ENCODE peak calls at places on chromosomes 3 and 15, in four cellular contexts. A is IMR-90, M is K562, X is H1. E is an unnamed sample.

GRCh38 chr15:101250931-101251829 is 668 bp downstream of the CHSY1 start:
- DNase-seq in X (no peak), A (no peak), M (peak), E (no peak)

GRCh38 chr15:29571728-29572454 is 250.4 kb downstream of the TJP1 start:
- DNase-seq in A (no peak), X (no peak), M (peak), E (no peak)

GRCh38 chr3:156677120-156677479 is 2.7 kb downstream of the TIPARP start:
- DNase-seq in A (no peak), X (no peak), M (no peak), E (no peak)

GRCh38 chr3:141092663-141093062 is 41.5 kb downstream of the SPSB4 start:
- DNase-seq in A (no peak), X (no peak), M (no peak), E (no peak)

GRCh38 chr3:155325263-155325835 is 31.9 kb upstream of the STRIT1 start:
- DNase-seq in M (no peak), X (no peak), A (no peak), E (no peak)

GRCh38 chr3:153970735-153971347 is 150.3 kb upstream of the ARHGEF26 start:
- DNase-seq in M (no peak), X (no peak), A (peak), E (no peak)

GRCh38 chr3:137768361-137769320 is 4.5 kb downstream of the SOX14 start:
- DNase-seq in M (no peak), A (no peak), X (peak), E (no peak)

GRCh38 chr3:42079701-42080323 is 11.3 kb upstream of the TRAK1 start:
- DNase-seq in A (no peak), M (no peak), X (no peak), E (no peak)

GRCh38 chr3:130480736-130481135 is 36.2 kb upstream of the COL6A6 start:
- DNase-seq in A (peak), M (peak), X (no peak), E (no peak)

GRCh38 chr15:37125143-37125542 is 24.8 kb upstream of the MEIS2 start:
- DNase-seq in X (no peak), A (peak), M (no peak), E (no peak)

GRCh38 chr15:69044899-69045298 is 30.4 kb downstream of the NOX5 start:
- DNase-seq in X (peak), A (peak), M (no peak), E (no peak)

GRCh38 chr3:53618524-53618906 is 124.1 kb downstream of the CACNA1D start:
- DNase-seq in M (no peak), A (no peak), X (peak), E (no peak)

GRCh38 chr3:177281292-177281942 is 84.1 kb upstream of the TBL1XR1 start:
- DNase-seq in X (no peak), M (no peak), A (no peak), E (no peak)

GRCh38 chr15:71232411-71232810 is 117.1 kb downstream of the THSD4 start:
- DNase-seq in M (no peak), X (no peak), A (peak), E (no peak)

GRCh38 chr3:35965908-35966307 is 326.6 kb downstream of the ARPP21 start:
- DNase-seq in X (no peak), A (peak), M (no peak), E (no peak)

GRCh38 chr3:98805571-98805970 is 42.4 kb downstream of the ST3GAL6 start:
- DNase-seq in M (no peak), A (no peak), X (no peak), E (no peak)

GRCh38 chr3:174488527-174488926 is 370.6 kb upstream of the NAALADL2 start:
- DNase-seq in A (peak), X (no peak), M (no peak), E (no peak)

GRCh38 chr3:113844622-113845222 is 6.1 kb downstream of the GRAMD1C start:
- DNase-seq in A (peak), M (peak), X (no peak), E (no peak)

GRCh38 chr3:123842711-123843110 is 41.4 kb downstream of the MYLK start:
- DNase-seq in M (no peak), A (no peak), X (no peak), E (no peak)

GRCh38 chr3:58090351-58090750 is 82.1 kb downstream of the FLNB start:
- DNase-seq in M (no peak), A (peak), X (no peak), E (no peak)

GRCh38 chr15:90838066-90838465 is 30.3 kb upstream of the FURIN start:
- DNase-seq in X (no peak), M (no peak), A (no peak), E (no peak)

GRCh38 chr3:174198199-174198598 is 660.9 kb upstream of the NAALADL2 start:
- DNase-seq in M (no peak), A (peak), X (no peak), E (no peak)

DNA sequence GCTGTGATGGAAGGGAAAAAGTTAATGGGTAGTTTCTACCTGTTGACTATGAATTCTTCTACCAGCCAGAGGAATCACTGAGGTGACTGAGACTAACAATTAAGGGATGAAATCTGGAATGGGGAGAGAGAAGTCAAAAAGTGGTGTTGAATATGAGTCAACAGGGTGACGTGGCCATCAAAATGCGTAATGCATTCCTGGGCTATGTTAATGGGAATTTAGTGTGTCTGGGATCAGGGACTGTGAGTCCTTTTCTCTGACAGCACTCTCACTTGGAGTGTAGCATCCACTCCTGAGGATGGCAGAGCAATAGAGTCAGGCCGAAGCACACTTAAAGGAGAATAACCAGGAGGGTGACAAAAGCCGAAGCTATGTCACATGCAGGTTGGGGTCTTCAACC is 60.4 kb downstream of the MESD start:
- DNase-seq in M (no peak), A (peak), X (no peak), E (no peak)
- TF ChIP-seq CHD1 in M (no peak), A (no peak), X (no peak), E (no peak)

GRCh38 chr3:133136114-133137041 is 98.2 kb downstream of the TMEM108 start:
- DNase-seq in X (no peak), A (no peak), M (no peak), E (peak)
- TF ChIP-seq CHD1 in X (no peak), A (no peak), M (no peak), E (no peak)

GRCh38 chr3:110929811-110930210 is 141.8 kb upstream of the NECTIN3 start:
- DNase-seq in A (peak), X (no peak), M (no peak), E (no peak)

GRCh38 chr3:110928016-110928662 is 143.5 kb upstream of the NECTIN3 start:
- DNase-seq in X (no peak), A (no peak), M (no peak), E (no peak)

GRCh38 chr3:110933786-110934415 is 137.7 kb upstream of the NECTIN3 start:
- DNase-seq in A (peak), M (no peak), X (no peak), E (no peak)

DNA sequence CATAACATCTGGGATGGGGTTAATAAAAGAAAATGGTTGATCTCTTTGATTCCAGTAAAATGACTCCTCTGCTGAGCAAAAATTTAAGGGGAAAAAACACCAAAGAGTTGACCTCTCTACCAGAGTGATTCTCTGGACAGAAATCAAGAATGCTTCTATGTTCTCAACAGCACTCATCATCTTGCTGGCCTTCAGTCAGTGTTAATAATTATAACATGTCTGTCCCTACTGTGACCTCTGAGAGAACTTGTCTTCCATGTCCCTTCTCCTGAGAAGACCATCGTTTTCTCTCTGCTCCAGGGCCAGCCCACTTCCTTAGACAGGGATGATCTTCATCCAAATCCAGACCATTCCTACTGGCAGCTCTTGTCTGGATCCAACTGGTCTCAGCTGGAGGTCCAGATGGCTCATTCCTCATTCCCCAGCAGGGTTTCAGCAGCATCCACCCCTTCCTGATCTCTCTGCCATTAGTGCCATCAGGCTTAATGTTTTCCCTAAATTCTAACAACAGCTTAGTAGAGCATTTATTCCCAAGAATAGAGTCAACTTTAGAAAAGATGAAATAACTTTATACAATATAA is 139.0 kb upstream of the NECTIN3 start:
- DNase-seq in A (peak), X (no peak), M (no peak), E (no peak)
- TF ChIP-seq CHD1 in A (no peak), X (no peak), M (no peak), E (no peak)

GRCh38 chr3:38473229-38473628 is 19.5 kb downstream of the ACVR2B start:
- DNase-seq in A (no peak), X (no peak), M (no peak), E (no peak)
- TF ChIP-seq CHD1 in A (no peak), X (no peak), M (no peak), E (no peak)

GRCh38 chr15:66405605-66406004 is 18.9 kb downstream of the MAP2K1 start:
- DNase-seq in A (peak), M (no peak), X (no peak), E (no peak)
- TF ChIP-seq CHD1 in A (no peak), M (no peak), X (no peak), E (no peak)